ENCODE peak calls at places on chromosomes 2 and 18, in four cellular contexts. One of them, this sample, is unnamed.

GRCh38 chr2:109162999-109163398 is 34.0 kb downstream of the SH3RF3 start:
- DNase-seq in CD8-positive, alpha-beta memory T cell: no peak
- DNase-seq in IMR-90: no peak
- DNase-seq in A549: no peak
- DNase-seq in this sample: peak

GRCh38 chr2:157746234-157746950 is 117.7 kb upstream of the ACVR1C start:
- DNase-seq in A549: no peak
- DNase-seq in CD8-positive, alpha-beta memory T cell: no peak
- DNase-seq in IMR-90: peak
- DNase-seq in this sample: peak

GRCh38 chr2:105775809-105776559 is 31.3 kb downstream of the NCK2 start:
- DNase-seq in A549: no peak
- DNase-seq in CD8-positive, alpha-beta memory T cell: no peak
- DNase-seq in IMR-90: no peak
- DNase-seq in this sample: no peak

GRCh38 chr2:1222062-1222461 is 191.2 kb upstream of the TPO start:
- DNase-seq in IMR-90: no peak
- DNase-seq in A549: no peak
- DNase-seq in CD8-positive, alpha-beta memory T cell: no peak
- DNase-seq in this sample: no peak

GRCh38 chr2:240949791-240950705 is 43.9 kb downstream of the CROCC2 start:
- DNase-seq in A549: no peak
- DNase-seq in CD8-positive, alpha-beta memory T cell: no peak
- DNase-seq in IMR-90: no peak
- DNase-seq in this sample: no peak

GRCh38 chr2:240172071-240172895 is 31.8 kb upstream of the OTOS start:
- DNase-seq in IMR-90: no peak
- DNase-seq in A549: no peak
- DNase-seq in CD8-positive, alpha-beta memory T cell: no peak
- DNase-seq in this sample: no peak

GRCh38 chr18:36719630-36720029 is 109.2 kb downstream of the TPGS2 start:
- DNase-seq in IMR-90: no peak
- DNase-seq in CD8-positive, alpha-beta memory T cell: no peak
- DNase-seq in A549: no peak
- DNase-seq in this sample: no peak

GRCh38 chr2:109663721-109664120 is 49.6 kb downstream of the SOWAHC start:
- DNase-seq in IMR-90: peak
- DNase-seq in CD8-positive, alpha-beta memory T cell: no peak
- DNase-seq in A549: no peak
- DNase-seq in this sample: peak

GRCh38 chr2:137910641-137911040 is 53.6 kb upstream of the HNMT start:
- DNase-seq in IMR-90: peak
- DNase-seq in A549: no peak
- DNase-seq in CD8-positive, alpha-beta memory T cell: no peak
- DNase-seq in this sample: peak

GRCh38 chr18:73462092-73462491 is 594.3 kb upstream of the NETO1 start:
- DNase-seq in A549: no peak
- DNase-seq in IMR-90: peak
- DNase-seq in CD8-positive, alpha-beta memory T cell: no peak
- DNase-seq in this sample: peak

GRCh38 chr2:181649436-181649979 is 7.4 kb downstream of the CERKL start:
- DNase-seq in IMR-90: no peak
- DNase-seq in CD8-positive, alpha-beta memory T cell: no peak
- DNase-seq in A549: no peak
- DNase-seq in this sample: peak

GRCh38 chr2:96521219-96521618 is 15.3 kb upstream of the ARID5A start:
- DNase-seq in CD8-positive, alpha-beta memory T cell: no peak
- DNase-seq in IMR-90: no peak
- DNase-seq in A549: no peak
- DNase-seq in this sample: no peak

GRCh38 chr2:108324531-108325256 is 36.0 kb downstream of the SULT1C2 start:
- DNase-seq in A549: no peak
- DNase-seq in CD8-positive, alpha-beta memory T cell: no peak
- DNase-seq in IMR-90: peak
- DNase-seq in this sample: peak

GRCh38 chr18:46155652-46156051 is 51.5 kb downstream of the HAUS1 start:
- DNase-seq in IMR-90: peak
- DNase-seq in CD8-positive, alpha-beta memory T cell: no peak
- DNase-seq in A549: no peak
- DNase-seq in this sample: peak

GRCh38 chr2:155021591-155021990 is 323.1 kb downstream of the KCNJ3 start:
- DNase-seq in IMR-90: no peak
- DNase-seq in A549: no peak
- DNase-seq in CD8-positive, alpha-beta memory T cell: no peak
- DNase-seq in this sample: no peak

GRCh38 chr2:104851236-104852160 is 2.4 kb upstream of the POU3F3 start:
- DNase-seq in IMR-90: no peak
- DNase-seq in CD8-positive, alpha-beta memory T cell: no peak
- DNase-seq in A549: no peak
- DNase-seq in this sample: no peak

GRCh38 chr2:33442528-33443069 is 33.9 kb upstream of the RASGRP3 start:
- DNase-seq in IMR-90: no peak
- DNase-seq in A549: no peak
- DNase-seq in CD8-positive, alpha-beta memory T cell: no peak
- DNase-seq in this sample: no peak

GRCh38 chr2:64646007-64646880 is 7.5 kb downstream of the SERTAD2 start:
- DNase-seq in A549: peak
- DNase-seq in IMR-90: peak
- DNase-seq in CD8-positive, alpha-beta memory T cell: peak
- DNase-seq in this sample: peak

GRCh38 chr2:6556755-6557154 is 309.0 kb downstream of the CMPK2 start:
- DNase-seq in IMR-90: peak
- DNase-seq in A549: no peak
- DNase-seq in CD8-positive, alpha-beta memory T cell: no peak
- DNase-seq in this sample: peak

GRCh38 chr2:30731248-30731647 is 76.0 kb downstream of the CAPN13 start:
- DNase-seq in CD8-positive, alpha-beta memory T cell: no peak
- DNase-seq in A549: no peak
- DNase-seq in IMR-90: no peak
- DNase-seq in this sample: no peak

GRCh38 chr2:121189011-121189410 is 96.0 kb downstream of the TFCP2L1 start:
- DNase-seq in CD8-positive, alpha-beta memory T cell: no peak
- DNase-seq in A549: no peak
- DNase-seq in IMR-90: no peak
- DNase-seq in this sample: peak

GRCh38 chr18:3061581-3062416 is 48.9 kb upstream of the LPIN2 start:
- DNase-seq in IMR-90: peak
- DNase-seq in CD8-positive, alpha-beta memory T cell: peak
- DNase-seq in A549: no peak
- DNase-seq in this sample: no peak

GRCh38 chr2:62660582-62661262 is 44.8 kb upstream of the EHBP1 start:
- DNase-seq in IMR-90: peak
- DNase-seq in CD8-positive, alpha-beta memory T cell: no peak
- DNase-seq in A549: no peak
- DNase-seq in this sample: peak

GRCh38 chr2:238121511-238122286 is 16.8 kb upstream of the KLHL30 start:
- DNase-seq in A549: no peak
- DNase-seq in IMR-90: no peak
- DNase-seq in CD8-positive, alpha-beta memory T cell: no peak
- DNase-seq in this sample: no peak

GRCh38 chr2:98463551-98463971 is 18.9 kb downstream of the INPP4A start:
- DNase-seq in IMR-90: no peak
- DNase-seq in A549: no peak
- DNase-seq in CD8-positive, alpha-beta memory T cell: no peak
- DNase-seq in this sample: no peak

GRCh38 chr18:58117685-58118403 is 73.8 kb downstream of the NEDD4L start:
- DNase-seq in IMR-90: peak
- DNase-seq in A549: peak
- DNase-seq in CD8-positive, alpha-beta memory T cell: no peak
- DNase-seq in this sample: peak

GRCh38 chr18:10519366-10519765 is 6.5 kb upstream of the NAPG start:
- DNase-seq in A549: no peak
- DNase-seq in CD8-positive, alpha-beta memory T cell: no peak
- DNase-seq in IMR-90: peak
- DNase-seq in this sample: no peak

GRCh38 chr2:126656311-126657145 is 570 bp downstream of the GYPC start:
- DNase-seq in CD8-positive, alpha-beta memory T cell: peak
- DNase-seq in IMR-90: peak
- DNase-seq in A549: no peak
- DNase-seq in this sample: peak

GRCh38 chr2:174835797-174836255 is 71.6 kb upstream of the CHRNA1 start:
- DNase-seq in IMR-90: peak
- DNase-seq in CD8-positive, alpha-beta memory T cell: no peak
- DNase-seq in A549: no peak
- DNase-seq in this sample: peak

GRCh38 chr18:604771-605170 is 8.0 kb downstream of the CLUL1 start:
- DNase-seq in CD8-positive, alpha-beta memory T cell: no peak
- DNase-seq in A549: no peak
- DNase-seq in IMR-90: no peak
- DNase-seq in this sample: no peak

GRCh38 chr2:105397025-105397722 is 1.7 kb downstream of the FHL2 start:
- DNase-seq in IMR-90: no peak
- DNase-seq in CD8-positive, alpha-beta memory T cell: no peak
- DNase-seq in A549: peak
- DNase-seq in this sample: peak

GRCh38 chr18:54323970-54324369 is 33.7 kb downstream of the STARD6 start:
- DNase-seq in A549: no peak
- DNase-seq in IMR-90: no peak
- DNase-seq in CD8-positive, alpha-beta memory T cell: no peak
- DNase-seq in this sample: no peak

GRCh38 chr2:141605163-141605562 is 525.7 kb downstream of the LRP1B start:
- DNase-seq in A549: no peak
- DNase-seq in CD8-positive, alpha-beta memory T cell: no peak
- DNase-seq in IMR-90: no peak
- DNase-seq in this sample: no peak

GRCh38 chr2:129763190-129763846 is 216.1 kb upstream of the RAB6C start:
- DNase-seq in IMR-90: no peak
- DNase-seq in A549: no peak
- DNase-seq in CD8-positive, alpha-beta memory T cell: no peak
- DNase-seq in this sample: no peak

GRCh38 chr18:75810481-75810880 is 383.0 kb upstream of the SMIM21 start:
- DNase-seq in A549: no peak
- DNase-seq in IMR-90: no peak
- DNase-seq in CD8-positive, alpha-beta memory T cell: no peak
- DNase-seq in this sample: no peak

GRCh38 chr2:22282902-22283301 is 1102.1 kb upstream of the KLHL29 start:
- DNase-seq in IMR-90: no peak
- DNase-seq in CD8-positive, alpha-beta memory T cell: no peak
- DNase-seq in A549: no peak
- DNase-seq in this sample: no peak

GRCh38 chr2:159209341-159210306 is 76.9 kb downstream of the WDSUB1 start:
- DNase-seq in A549: no peak
- DNase-seq in CD8-positive, alpha-beta memory T cell: peak
- DNase-seq in IMR-90: no peak
- DNase-seq in this sample: no peak
- H3K4me3 ChIP-seq in A549: no peak
- H3K4me3 ChIP-seq in CD8-positive, alpha-beta memory T cell: peak
- H3K4me3 ChIP-seq in IMR-90: no peak
- H3K4me3 ChIP-seq in this sample: no peak

GRCh38 chr2:222241054-222241453 is 57.7 kb downstream of the PAX3 start:
- DNase-seq in IMR-90: no peak
- DNase-seq in A549: no peak
- DNase-seq in CD8-positive, alpha-beta memory T cell: no peak
- DNase-seq in this sample: no peak
- H3K4me3 ChIP-seq in IMR-90: no peak
- H3K4me3 ChIP-seq in A549: no peak
- H3K4me3 ChIP-seq in CD8-positive, alpha-beta memory T cell: no peak
- H3K4me3 ChIP-seq in this sample: no peak

GRCh38 chr18:32435631-32436500 is 34.8 kb downstream of the GAREM1 start:
- DNase-seq in IMR-90: no peak
- DNase-seq in CD8-positive, alpha-beta memory T cell: no peak
- DNase-seq in A549: no peak
- DNase-seq in this sample: no peak
- H3K4me3 ChIP-seq in IMR-90: no peak
- H3K4me3 ChIP-seq in CD8-positive, alpha-beta memory T cell: no peak
- H3K4me3 ChIP-seq in A549: no peak
- H3K4me3 ChIP-seq in this sample: no peak

GRCh38 chr18:80232030-80232429 is 15.3 kb downstream of the PARD6G start:
- DNase-seq in A549: no peak
- DNase-seq in IMR-90: no peak
- DNase-seq in CD8-positive, alpha-beta memory T cell: no peak
- DNase-seq in this sample: no peak
- H3K4me3 ChIP-seq in A549: no peak
- H3K4me3 ChIP-seq in IMR-90: no peak
- H3K4me3 ChIP-seq in CD8-positive, alpha-beta memory T cell: no peak
- H3K4me3 ChIP-seq in this sample: no peak

DNA sequence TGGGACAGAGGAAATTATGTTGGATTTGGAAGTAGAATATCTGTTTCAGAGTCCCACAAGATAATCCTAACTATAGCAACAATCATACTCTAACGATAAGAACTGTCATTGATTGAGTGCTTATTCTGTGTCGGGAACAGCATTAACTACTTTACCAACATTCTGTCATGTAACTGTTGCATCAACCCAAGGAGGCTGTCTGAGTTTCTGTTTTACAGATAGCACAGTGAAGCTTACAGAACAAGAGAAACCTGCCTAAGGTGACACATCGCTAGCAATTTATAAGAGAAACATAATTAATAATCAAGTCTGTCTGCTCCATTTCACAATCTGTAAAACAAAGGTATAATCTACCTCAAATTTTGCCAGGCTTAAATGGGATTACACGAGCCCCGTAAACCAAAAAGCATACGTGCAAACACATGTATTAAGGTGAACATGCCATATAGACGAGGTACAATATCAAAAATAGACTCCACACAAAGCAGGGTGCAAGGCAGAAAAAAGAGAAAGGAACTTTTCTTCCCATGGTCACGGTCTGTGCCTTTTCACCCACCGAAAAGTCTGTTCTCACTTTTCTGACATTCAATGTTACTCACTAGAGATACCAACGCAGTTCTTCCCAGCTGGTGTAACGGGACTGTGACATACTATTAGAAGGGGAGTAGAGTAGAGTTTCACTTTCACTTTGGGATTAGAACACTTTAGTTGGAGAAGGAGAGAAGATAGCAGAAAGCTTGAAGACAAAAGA is 37.2 kb upstream of the SLC8A1 start:
- DNase-seq in CD8-positive, alpha-beta memory T cell: no peak
- DNase-seq in IMR-90: peak
- DNase-seq in A549: no peak
- DNase-seq in this sample: peak
- H3K4me3 ChIP-seq in CD8-positive, alpha-beta memory T cell: peak
- H3K4me3 ChIP-seq in IMR-90: peak
- H3K4me3 ChIP-seq in A549: peak
- H3K4me3 ChIP-seq in this sample: no peak

This sample was measured in choroid plexus epithelial cell.